ENCODE peak calls at places on chromosome 2, in eight cellular contexts. One of them, this sample, is unnamed.
A peak's percentile ranks its signal among the peaks of the same experiment; 100 is the strongest.

GRCh38 chr2:44753552-44754285 is 187.8 kb upstream of the SIX3 start:
- DNase-seq in uterus: no peak
- DNase-seq in HFFc6: no peak
- DNase-seq in nephron progenitor cell: no peak
- DNase-seq in fibroblast of the aortic adventitia: peak; percentile 22
- DNase-seq in type B pancreatic cell: no peak
- DNase-seq in Calu3: no peak
- DNase-seq in MM.1S: peak; percentile 35
- DNase-seq in this sample: no peak

GRCh38 chr2:200065477-200065876 is 110.1 kb downstream of the MAIP1 start:
- DNase-seq in uterus: no peak
- DNase-seq in HFFc6: no peak
- DNase-seq in nephron progenitor cell: no peak
- DNase-seq in fibroblast of the aortic adventitia: no peak
- DNase-seq in type B pancreatic cell: no peak
- DNase-seq in Calu3: no peak
- DNase-seq in MM.1S: no peak
- DNase-seq in this sample: no peak

GRCh38 chr2:234958746-234959395 is 7.1 kb downstream of the SH3BP4 start:
- DNase-seq in uterus: no peak
- DNase-seq in HFFc6: no peak
- DNase-seq in nephron progenitor cell: no peak
- DNase-seq in fibroblast of the aortic adventitia: no peak
- DNase-seq in type B pancreatic cell: no peak
- DNase-seq in Calu3: no peak
- DNase-seq in MM.1S: no peak
- DNase-seq in this sample: no peak

GRCh38 chr2:155645771-155646170 is 686.8 kb downstream of the NR4A2 start:
- DNase-seq in uterus: no peak
- DNase-seq in HFFc6: no peak
- DNase-seq in nephron progenitor cell: no peak
- DNase-seq in fibroblast of the aortic adventitia: peak; percentile 5
- DNase-seq in type B pancreatic cell: no peak
- DNase-seq in Calu3: no peak
- DNase-seq in MM.1S: no peak
- DNase-seq in this sample: no peak

GRCh38 chr2:200408428-200409311 is 101.2 kb downstream of the KCTD18 start:
- DNase-seq in uterus: no peak
- DNase-seq in HFFc6: peak; percentile 76
- DNase-seq in nephron progenitor cell: peak; percentile 4
- DNase-seq in fibroblast of the aortic adventitia: peak; percentile 64
- DNase-seq in type B pancreatic cell: no peak
- DNase-seq in Calu3: peak; percentile 66
- DNase-seq in MM.1S: peak; percentile 87
- DNase-seq in this sample: peak; percentile 15

GRCh38 chr2:220219371-220219770 is 591.9 kb downstream of the SLC4A3 start:
- DNase-seq in uterus: no peak
- DNase-seq in HFFc6: no peak
- DNase-seq in nephron progenitor cell: no peak
- DNase-seq in fibroblast of the aortic adventitia: no peak
- DNase-seq in type B pancreatic cell: no peak
- DNase-seq in Calu3: no peak
- DNase-seq in MM.1S: no peak
- DNase-seq in this sample: no peak

GRCh38 chr2:16317211-16317830 is 348.3 kb downstream of the CYRIA start:
- DNase-seq in uterus: no peak
- DNase-seq in HFFc6: no peak
- DNase-seq in nephron progenitor cell: no peak
- DNase-seq in fibroblast of the aortic adventitia: no peak
- DNase-seq in type B pancreatic cell: no peak
- DNase-seq in Calu3: no peak
- DNase-seq in MM.1S: no peak
- DNase-seq in this sample: no peak

GRCh38 chr2:111053825-111054490 is 66.8 kb upstream of the BCL2L11 start:
- DNase-seq in uterus: no peak
- DNase-seq in HFFc6: no peak
- DNase-seq in nephron progenitor cell: no peak
- DNase-seq in fibroblast of the aortic adventitia: no peak
- DNase-seq in type B pancreatic cell: no peak
- DNase-seq in Calu3: no peak
- DNase-seq in MM.1S: no peak
- DNase-seq in this sample: no peak

GRCh38 chr2:134845719-134846118 is 7.3 kb downstream of the ACMSD start:
- DNase-seq in uterus: no peak
- DNase-seq in HFFc6: peak; percentile 61
- DNase-seq in nephron progenitor cell: no peak
- DNase-seq in fibroblast of the aortic adventitia: peak; percentile 49
- DNase-seq in type B pancreatic cell: no peak
- DNase-seq in Calu3: no peak
- DNase-seq in MM.1S: no peak
- DNase-seq in this sample: no peak

GRCh38 chr2:184154438-184154837 is 443.9 kb upstream of the ZNF804A start:
- DNase-seq in uterus: no peak
- DNase-seq in HFFc6: no peak
- DNase-seq in nephron progenitor cell: no peak
- DNase-seq in fibroblast of the aortic adventitia: peak; percentile 0
- DNase-seq in type B pancreatic cell: no peak
- DNase-seq in Calu3: no peak
- DNase-seq in MM.1S: no peak
- DNase-seq in this sample: no peak

GRCh38 chr2:6216234-6216633 is 524.0 kb downstream of the SOX11 start:
- DNase-seq in uterus: no peak
- DNase-seq in HFFc6: no peak
- DNase-seq in nephron progenitor cell: no peak
- DNase-seq in fibroblast of the aortic adventitia: no peak
- DNase-seq in type B pancreatic cell: no peak
- DNase-seq in Calu3: no peak
- DNase-seq in MM.1S: no peak
- DNase-seq in this sample: no peak

GRCh38 chr2:6212516-6212915 is 520.3 kb downstream of the SOX11 start:
- DNase-seq in uterus: no peak
- DNase-seq in HFFc6: no peak
- DNase-seq in nephron progenitor cell: no peak
- DNase-seq in fibroblast of the aortic adventitia: no peak
- DNase-seq in type B pancreatic cell: no peak
- DNase-seq in Calu3: no peak
- DNase-seq in MM.1S: no peak
- DNase-seq in this sample: no peak

GRCh38 chr2:6213056-6213780 is 521.0 kb downstream of the SOX11 start:
- DNase-seq in uterus: no peak
- DNase-seq in HFFc6: no peak
- DNase-seq in nephron progenitor cell: no peak
- DNase-seq in fibroblast of the aortic adventitia: no peak
- DNase-seq in type B pancreatic cell: no peak
- DNase-seq in Calu3: no peak
- DNase-seq in MM.1S: no peak
- DNase-seq in this sample: no peak

GRCh38 chr2:6215053-6215452 is 522.9 kb downstream of the SOX11 start:
- DNase-seq in uterus: no peak
- DNase-seq in HFFc6: no peak
- DNase-seq in nephron progenitor cell: no peak
- DNase-seq in fibroblast of the aortic adventitia: no peak
- DNase-seq in type B pancreatic cell: no peak
- DNase-seq in Calu3: no peak
- DNase-seq in MM.1S: no peak
- DNase-seq in this sample: no peak

GRCh38 chr2:6214471-6214870 is 522.3 kb downstream of the SOX11 start:
- DNase-seq in uterus: no peak
- DNase-seq in HFFc6: no peak
- DNase-seq in nephron progenitor cell: no peak
- DNase-seq in fibroblast of the aortic adventitia: no peak
- DNase-seq in type B pancreatic cell: no peak
- DNase-seq in Calu3: no peak
- DNase-seq in MM.1S: peak; percentile 12
- DNase-seq in this sample: peak; percentile 28
- TF ChIP-seq CTCF in uterus: no peak
- TF ChIP-seq CTCF in HFFc6: no peak
- TF ChIP-seq CTCF in nephron progenitor cell: no peak
- TF ChIP-seq CTCF in fibroblast of the aortic adventitia: no peak
- TF ChIP-seq CTCF in type B pancreatic cell: peak; percentile 59
- TF ChIP-seq CTCF in Calu3: no peak
- TF ChIP-seq CTCF in MM.1S: no peak
- TF ChIP-seq CTCF in this sample: no peak

GRCh38 chr2:195308163-195308562 is 348.9 kb upstream of the SLC39A10 start:
- DNase-seq in uterus: no peak
- DNase-seq in HFFc6: no peak
- DNase-seq in nephron progenitor cell: no peak
- DNase-seq in fibroblast of the aortic adventitia: no peak
- DNase-seq in type B pancreatic cell: no peak
- DNase-seq in Calu3: no peak
- DNase-seq in MM.1S: no peak
- DNase-seq in this sample: no peak

GRCh38 chr2:195316485-195316884 is 340.5 kb upstream of the SLC39A10 start:
- DNase-seq in uterus: no peak
- DNase-seq in HFFc6: no peak
- DNase-seq in nephron progenitor cell: no peak
- DNase-seq in fibroblast of the aortic adventitia: peak; percentile 48
- DNase-seq in type B pancreatic cell: no peak
- DNase-seq in Calu3: no peak
- DNase-seq in MM.1S: no peak
- DNase-seq in this sample: no peak

GRCh38 chr2:195317533-195317932 is 339.5 kb upstream of the SLC39A10 start:
- DNase-seq in uterus: no peak
- DNase-seq in HFFc6: no peak
- DNase-seq in nephron progenitor cell: no peak
- DNase-seq in fibroblast of the aortic adventitia: no peak
- DNase-seq in type B pancreatic cell: no peak
- DNase-seq in Calu3: no peak
- DNase-seq in MM.1S: no peak
- DNase-seq in this sample: no peak

GRCh38 chr2:195313976-195314375 is 343.1 kb upstream of the SLC39A10 start:
- DNase-seq in uterus: no peak
- DNase-seq in HFFc6: no peak
- DNase-seq in nephron progenitor cell: no peak
- DNase-seq in fibroblast of the aortic adventitia: no peak
- DNase-seq in type B pancreatic cell: no peak
- DNase-seq in Calu3: no peak
- DNase-seq in MM.1S: no peak
- DNase-seq in this sample: no peak

GRCh38 chr2:195312662-195313061 is 344.4 kb upstream of the SLC39A10 start:
- DNase-seq in uterus: no peak
- DNase-seq in HFFc6: no peak
- DNase-seq in nephron progenitor cell: no peak
- DNase-seq in fibroblast of the aortic adventitia: no peak
- DNase-seq in type B pancreatic cell: no peak
- DNase-seq in Calu3: no peak
- DNase-seq in MM.1S: no peak
- DNase-seq in this sample: no peak
- TF ChIP-seq CTCF in uterus: no peak
- TF ChIP-seq CTCF in HFFc6: no peak
- TF ChIP-seq CTCF in nephron progenitor cell: no peak
- TF ChIP-seq CTCF in fibroblast of the aortic adventitia: no peak
- TF ChIP-seq CTCF in type B pancreatic cell: no peak
- TF ChIP-seq CTCF in Calu3: no peak
- TF ChIP-seq CTCF in MM.1S: no peak
- TF ChIP-seq CTCF in this sample: no peak

DNA sequence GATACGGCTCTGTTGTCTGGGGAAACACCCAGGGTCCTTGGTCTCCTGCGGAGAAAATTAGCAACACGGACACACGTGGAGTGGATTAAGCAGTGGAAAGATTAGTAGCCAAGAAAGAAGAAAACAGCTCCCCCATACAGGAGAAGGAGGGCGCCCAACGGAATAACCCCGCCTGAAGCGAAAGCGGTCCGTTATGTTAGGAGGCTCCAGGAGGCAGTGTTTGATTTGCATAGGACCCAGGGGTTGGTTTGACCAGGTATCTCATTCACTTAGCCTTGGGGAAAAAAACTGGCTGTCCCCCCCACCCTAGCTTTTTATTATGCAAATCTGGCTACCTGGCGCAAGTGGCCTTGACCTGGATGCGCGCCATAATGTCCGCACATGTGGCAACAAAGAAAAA is 170.1 kb upstream of the KYNU start:
- DNase-seq in uterus: no peak
- DNase-seq in HFFc6: no peak
- DNase-seq in nephron progenitor cell: no peak
- DNase-seq in fibroblast of the aortic adventitia: no peak
- DNase-seq in type B pancreatic cell: no peak
- DNase-seq in Calu3: no peak
- DNase-seq in MM.1S: no peak
- DNase-seq in this sample: no peak
- TF ChIP-seq CTCF in uterus: no peak
- TF ChIP-seq CTCF in HFFc6: no peak
- TF ChIP-seq CTCF in nephron progenitor cell: no peak
- TF ChIP-seq CTCF in fibroblast of the aortic adventitia: no peak
- TF ChIP-seq CTCF in type B pancreatic cell: no peak
- TF ChIP-seq CTCF in Calu3: no peak
- TF ChIP-seq CTCF in MM.1S: no peak
- TF ChIP-seq CTCF in this sample: no peak

GRCh38 chr2:60157283-60157682 is 396.2 kb downstream of the BCL11A start:
- DNase-seq in uterus: no peak
- DNase-seq in HFFc6: no peak
- DNase-seq in nephron progenitor cell: no peak
- DNase-seq in fibroblast of the aortic adventitia: no peak
- DNase-seq in type B pancreatic cell: no peak
- DNase-seq in Calu3: no peak
- DNase-seq in MM.1S: no peak
- DNase-seq in this sample: no peak

GRCh38 chr2:60148717-60149116 is 404.7 kb downstream of the BCL11A start:
- DNase-seq in uterus: no peak
- DNase-seq in HFFc6: no peak
- DNase-seq in nephron progenitor cell: no peak
- DNase-seq in fibroblast of the aortic adventitia: no peak
- DNase-seq in type B pancreatic cell: no peak
- DNase-seq in Calu3: no peak
- DNase-seq in MM.1S: no peak
- DNase-seq in this sample: no peak

GRCh38 chr2:60149151-60149550 is 404.3 kb downstream of the BCL11A start:
- DNase-seq in uterus: no peak
- DNase-seq in HFFc6: no peak
- DNase-seq in nephron progenitor cell: no peak
- DNase-seq in fibroblast of the aortic adventitia: no peak
- DNase-seq in type B pancreatic cell: no peak
- DNase-seq in Calu3: no peak
- DNase-seq in MM.1S: no peak
- DNase-seq in this sample: no peak

GRCh38 chr2:60158262-60158661 is 395.2 kb downstream of the BCL11A start:
- DNase-seq in uterus: no peak
- DNase-seq in HFFc6: no peak
- DNase-seq in nephron progenitor cell: no peak
- DNase-seq in fibroblast of the aortic adventitia: no peak
- DNase-seq in type B pancreatic cell: no peak
- DNase-seq in Calu3: no peak
- DNase-seq in MM.1S: no peak
- DNase-seq in this sample: no peak

DNA sequence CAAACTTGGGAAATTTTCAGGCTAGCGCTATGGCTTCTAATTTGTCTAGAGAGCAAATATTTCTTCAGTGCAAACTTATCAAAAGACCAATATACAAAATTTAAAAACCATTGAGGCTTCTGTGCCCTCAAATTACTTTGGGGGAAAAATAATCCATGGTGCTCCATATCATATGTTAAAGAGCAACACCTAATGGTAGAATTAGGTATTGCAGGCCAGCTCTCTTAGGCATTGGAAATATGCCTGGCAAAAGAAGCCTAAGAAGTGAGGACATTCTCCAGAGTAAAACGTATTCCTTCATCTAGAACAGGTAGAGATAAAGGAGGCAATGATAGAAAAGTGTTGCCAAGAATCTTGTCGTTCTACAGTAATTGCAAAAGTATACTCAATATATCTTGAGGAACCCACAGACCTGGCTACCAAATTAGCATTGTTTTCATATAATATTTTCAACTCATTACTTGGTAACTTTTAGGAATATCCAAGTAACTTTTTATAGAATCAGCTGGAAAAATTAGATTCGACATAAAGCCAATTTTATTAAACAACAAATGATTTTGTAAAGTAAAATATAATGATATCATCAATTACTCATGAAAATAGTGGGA is 401.1 kb downstream of the BCL11A start:
- DNase-seq in uterus: no peak
- DNase-seq in HFFc6: peak; percentile 25
- DNase-seq in nephron progenitor cell: no peak
- DNase-seq in fibroblast of the aortic adventitia: peak; percentile 3
- DNase-seq in type B pancreatic cell: no peak
- DNase-seq in Calu3: peak; percentile 8
- DNase-seq in MM.1S: peak; percentile 35
- DNase-seq in this sample: peak; percentile 29
- TF ChIP-seq CTCF in uterus: no peak
- TF ChIP-seq CTCF in HFFc6: peak; percentile 91
- TF ChIP-seq CTCF in nephron progenitor cell: peak; percentile 81
- TF ChIP-seq CTCF in fibroblast of the aortic adventitia: peak; percentile 66
- TF ChIP-seq CTCF in type B pancreatic cell: peak; percentile 84
- TF ChIP-seq CTCF in Calu3: peak; percentile 61
- TF ChIP-seq CTCF in MM.1S: peak; percentile 87
- TF ChIP-seq CTCF in this sample: peak; percentile 64

This sample was measured in GM10248.